ENCODE peak calls at places on chromosomes 3 and 15, in five cellular contexts. P, R, J, C and F are unnamed samples.

GRCh38 chr3:134606033-134607025 is 44.5 kb downstream of the KY start:
- DNase-seq in P (no peak), R (no peak), J (no peak), C (no peak), F (no peak)

GRCh38 chr15:31353931-31354330 is 27.3 kb downstream of the KLF13 start:
- DNase-seq in P (no peak), R (peak), J (no peak), C (peak), F (no peak)

GRCh38 chr3:16724487-16724886 is 119.3 kb upstream of the DAZL start:
- DNase-seq in P (no peak), R (no peak), J (no peak), C (no peak), F (no peak)

GRCh38 chr15:70329179-70329578 is 231.5 kb upstream of the TLE3 start:
- DNase-seq in P (no peak), R (no peak), J (peak), C (peak), F (no peak)

GRCh38 chr3:16842710-16843270 is 42.0 kb upstream of the PLCL2 start:
- DNase-seq in P (no peak), R (no peak), J (no peak), C (no peak), F (no peak)

GRCh38 chr3:164332856-164333802 is 745.2 kb downstream of the SI start:
- DNase-seq in P (peak), R (no peak), J (no peak), C (no peak), F (no peak)

GRCh38 chr3:168096210-168096795 is 579 bp upstream of the GOLIM4 start:
- DNase-seq in P (peak), R (peak), J (no peak), C (peak), F (peak)

GRCh38 chr3:52108302-52109232 is 45.7 kb downstream of the POC1A start:
- DNase-seq in P (peak), R (peak), J (peak), C (peak), F (no peak)

GRCh38 chr3:144622845-144623244 is 651.2 kb downstream of the DIPK2A start:
- DNase-seq in P (no peak), R (no peak), J (no peak), C (no peak), F (no peak)

GRCh38 chr3:193556841-193557240 is 2.1 kb upstream of the ATP13A4 start:
- DNase-seq in P (no peak), R (no peak), J (no peak), C (no peak), F (no peak)

DNA sequence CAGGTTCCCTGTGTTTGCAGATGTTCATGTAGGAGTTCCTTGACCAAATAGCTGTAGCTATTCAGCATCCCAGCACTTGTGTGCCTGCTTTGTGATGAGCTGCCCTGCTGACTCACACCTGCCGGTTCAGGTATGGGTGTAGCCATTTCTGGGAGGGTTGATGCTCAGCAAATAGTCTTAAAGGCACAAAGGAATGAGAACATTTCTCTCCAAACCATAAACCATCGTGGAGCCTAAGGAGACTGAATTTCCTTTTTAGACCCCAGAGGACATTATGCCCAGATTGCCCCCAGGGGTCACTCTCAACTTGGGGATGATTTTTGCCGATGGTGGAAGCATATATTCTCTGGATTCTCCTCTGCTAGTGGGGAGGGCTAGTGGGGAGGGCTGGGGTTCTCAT is 80.6 kb downstream of the ADAMTSL3 start:
- DNase-seq in P (peak), R (peak), J (no peak), C (no peak), F (no peak)
- TF ChIP-seq CTCF in P (peak), R (peak), J (no peak), C (peak), F (peak)

GRCh38 chr3:35680866-35681650 is 41.7 kb downstream of the ARPP21 start:
- DNase-seq in P (no peak), R (no peak), J (no peak), C (no peak), F (no peak)
- H3K4me3 ChIP-seq in P (no peak), R (no peak), J (no peak), C (no peak), F (no peak)

DNA sequence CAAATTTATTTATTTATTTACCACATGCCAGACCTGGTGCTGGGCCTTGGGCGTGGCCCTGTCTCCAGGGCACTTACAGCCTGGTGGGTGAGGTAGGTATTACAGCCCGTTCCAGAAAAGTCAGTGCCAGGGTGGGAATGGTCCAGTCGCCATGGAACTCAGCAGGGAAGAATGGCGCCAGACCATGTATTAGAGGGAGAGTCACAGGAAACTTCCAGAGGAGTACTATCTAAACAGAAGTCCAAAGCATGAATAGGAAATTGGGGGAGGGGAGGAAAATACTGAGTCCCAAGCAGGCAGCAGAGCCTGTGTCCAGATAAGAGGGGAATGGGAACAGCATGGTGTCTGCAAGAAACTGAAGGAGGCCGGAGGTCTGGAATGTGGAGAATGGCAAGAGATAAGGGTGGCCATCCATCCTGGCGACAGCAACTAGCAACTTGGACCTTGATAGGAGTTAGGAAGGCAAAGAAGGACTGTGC is 27.0 kb downstream of the SH3BP5 start:
- DNase-seq in P (peak), R (no peak), J (no peak), C (no peak), F (no peak)
- TF ChIP-seq CTCF in P (peak), R (peak), J (no peak), C (peak), F (peak)

DNA sequence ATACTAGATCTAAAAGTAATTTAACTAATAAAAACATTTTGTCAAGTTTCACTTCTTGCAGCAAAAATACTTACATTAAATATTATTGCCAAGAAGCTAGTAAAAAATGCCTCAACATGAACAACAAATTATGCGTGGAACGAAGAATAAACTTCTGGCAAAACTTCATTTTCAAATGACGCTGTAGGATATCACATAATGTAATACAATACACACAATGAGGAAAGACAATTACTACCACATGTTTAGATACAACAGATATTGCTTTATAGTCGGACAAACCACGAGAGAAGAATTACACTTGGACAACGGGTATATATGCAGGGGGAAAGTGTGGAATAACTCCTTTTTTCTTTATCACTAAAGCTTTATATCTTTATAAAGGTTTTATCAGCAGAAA is 21.6 kb downstream of the P3H2 start:
- DNase-seq in P (no peak), R (peak), J (no peak), C (no peak), F (no peak)
- H3K4me3 ChIP-seq in P (no peak), R (no peak), J (no peak), C (no peak), F (no peak)

GRCh38 chr3:48945432-48945831 is 26.8 kb downstream of the ARIH2 start:
- DNase-seq in P (no peak), R (no peak), J (no peak), C (no peak), F (no peak)
- TF ChIP-seq CTCF in P (no peak), R (no peak), J (no peak), C (no peak), F (no peak)

DNA sequence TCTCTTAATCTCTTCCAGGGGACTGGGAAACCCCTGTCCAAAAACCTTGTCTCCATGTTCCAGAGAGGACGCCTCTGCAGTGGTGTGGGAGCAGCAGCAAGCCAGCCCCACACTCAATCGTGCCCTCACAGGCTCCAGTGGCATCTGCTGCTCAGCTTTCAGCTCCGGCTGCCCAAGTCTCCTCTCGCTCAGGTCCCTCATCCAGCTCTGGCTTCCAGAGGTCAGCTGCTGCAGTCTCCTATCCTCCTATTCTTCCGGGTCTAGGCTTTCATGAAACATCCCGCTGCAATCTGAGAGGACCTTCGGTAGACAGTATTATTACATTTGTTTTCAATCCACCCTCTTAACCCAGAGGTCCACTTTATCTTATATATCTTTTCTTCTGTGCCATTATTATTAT is 13.6 kb upstream of the C3orf22 start:
- DNase-seq in P (no peak), R (no peak), J (no peak), C (no peak), F (no peak)
- H3K4me3 ChIP-seq in P (no peak), R (no peak), J (no peak), C (no peak), F (no peak)